ENCODE peak calls at places on chromosomes 7 and 10, in four cellular contexts. H is HepG2, F is A549, U is K562. I is an unnamed sample.
A peak's percentile ranks its signal among the peaks of the same experiment; 100 is the strongest.

GRCh38 chr10:127082651-127083050 is 113.7 kb downstream of the INSYN2A start:
- DNase-seq in H (no peak), F (no peak), U (no peak), I (no peak)

GRCh38 chr10:293636-294035 is 158.4 kb downstream of the ZMYND11 start:
- DNase-seq in F (no peak), U (no peak), H (no peak), I (no peak)

GRCh38 chr10:6124666-6125065 is 35.8 kb downstream of the RBM17 start:
- DNase-seq in H (no peak), F (no peak), U (no peak), I (no peak)

GRCh38 chr10:14276200-14276599 is 54.5 kb downstream of the FRMD4A start:
- DNase-seq in F (no peak), U (no peak), H (no peak), I (no peak)

GRCh38 chr10:102645388-102645740 is 1.1 kb downstream of the TRIM8 start:
- DNase-seq in U (no peak), F (peak; percentile 55), H (peak; percentile 79), I (no peak)

GRCh38 chr7:132577206-132578049 is 1.2 kb upstream of the PLXNA4 start:
- DNase-seq in U (no peak), F (peak; percentile 26), H (no peak), I (peak; percentile 75)

GRCh38 chr10:33661580-33662269 is 327.3 kb upstream of the NRP1 start:
- DNase-seq in H (peak; percentile 41), U (no peak), F (peak; percentile 42), I (no peak)

GRCh38 chr7:155644178-155644970 is at the start of gene RBM33:
- DNase-seq in F (peak; percentile 90), H (peak; percentile 88), U (peak; percentile 95), I (peak; percentile 36)

GRCh38 chr10:131832056-131832685 is 68.6 kb upstream of the PPP2R2D start:
- DNase-seq in F (no peak), U (no peak), H (no peak), I (no peak)

GRCh38 chr7:137981175-137981574 is 20.7 kb downstream of the CREB3L2 start:
- DNase-seq in H (no peak), F (no peak), U (no peak), I (no peak)

GRCh38 chr7:29622335-29623265 is 59.0 kb downstream of the PRR15 start:
- DNase-seq in F (peak; percentile 80), H (no peak), U (no peak), I (no peak)

GRCh38 chr7:103797647-103798307 is 191.7 kb downstream of the RELN start:
- DNase-seq in H (no peak), U (no peak), F (no peak), I (no peak)

GRCh38 chr10:78776746-78777145 is 292.0 kb upstream of the ZMIZ1 start:
- DNase-seq in F (no peak), H (no peak), U (no peak), I (no peak)

GRCh38 chr10:608331-609265 is 80.9 kb downstream of the DIP2C start:
- DNase-seq in F (no peak), H (no peak), U (no peak), I (no peak)

GRCh38 chr7:149759111-149759510 is 14.3 kb downstream of the ZNF467 start:
- DNase-seq in H (no peak), F (no peak), U (no peak), I (no peak)

GRCh38 chr7:79778786-79779382 is 325.4 kb upstream of the MAGI2 start:
- DNase-seq in U (no peak), F (no peak), H (no peak), I (no peak)

GRCh38 chr7:103380395-103381191 is 33.1 kb downstream of the PSMC2 start:
- DNase-seq in H (peak; percentile 38), F (no peak), U (no peak), I (no peak)

GRCh38 chr7:108135446-108136190 is 5.5 kb upstream of the LAMB4 start:
- DNase-seq in F (no peak), H (no peak), U (no peak), I (no peak)

GRCh38 chr7:89123871-89124270 is 328.3 kb upstream of the TEX47 start:
- DNase-seq in H (no peak), F (no peak), U (no peak), I (no peak)

GRCh38 chr7:16187131-16187530 is 234.2 kb downstream of the CRPPA start:
- DNase-seq in F (no peak), H (no peak), U (no peak), I (no peak)

GRCh38 chr7:30080818-30081217 is 52.6 kb downstream of the PLEKHA8 start:
- DNase-seq in F (no peak), H (no peak), U (no peak), I (no peak)

GRCh38 chr7:23100697-23101096 is 4.9 kb upstream of the KLHL7 start:
- DNase-seq in U (peak; percentile 16), F (no peak), H (peak; percentile 28), I (no peak)

GRCh38 chr10:8588135-8588534 is 533.6 kb downstream of the GATA3 start:
- DNase-seq in U (no peak), F (no peak), H (no peak), I (no peak)

GRCh38 chr10:122341141-122341810 is 33.2 kb upstream of the PLEKHA1 start:
- DNase-seq in H (no peak), F (no peak), U (no peak), I (no peak)

GRCh38 chr10:22552888-22553378 is 161.4 kb downstream of the PIP4K2A start:
- DNase-seq in H (no peak), U (no peak), F (no peak), I (no peak)

GRCh38 chr7:100568176-100568935 is 5.3 kb downstream of the SAP25 start:
- DNase-seq in U (no peak), F (no peak), H (peak; percentile 93), I (no peak)

GRCh38 chr7:84746347-84746746 is 440.5 kb downstream of the SEMA3D start:
- DNase-seq in H (no peak), F (no peak), U (no peak), I (no peak)

GRCh38 chr10:90947025-90947960 is 26.4 kb upstream of the ANKRD1 start:
- DNase-seq in U (no peak), F (no peak), H (no peak), I (no peak)

DNA sequence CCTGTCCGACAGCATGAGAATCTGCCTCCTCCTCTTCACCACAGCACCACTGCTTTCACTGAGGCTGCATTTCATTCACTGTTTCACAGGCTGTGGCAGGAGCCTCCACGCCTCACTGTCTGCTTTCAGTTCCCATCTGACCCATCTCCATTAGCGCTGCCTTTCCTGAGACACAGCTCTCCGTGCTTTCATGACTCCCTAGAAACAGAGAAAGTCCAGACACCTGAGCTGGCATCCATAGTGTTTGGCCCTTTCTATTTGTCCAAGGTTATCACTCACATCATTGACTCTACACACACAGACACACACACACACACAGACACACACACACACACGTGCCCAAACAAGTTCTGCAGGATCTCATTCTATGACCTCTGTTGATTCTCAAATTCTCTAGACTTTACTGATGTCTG is 5.2 kb downstream of the LGI1 start:
- DNase-seq in H (no peak), F (no peak), U (no peak), I (no peak)
- TF ChIP-seq RNF2 in H (no peak), F (no peak), U (no peak), I (no peak)

GRCh38 chr7:69104023-69104422 is 494.3 kb upstream of the AUTS2 start:
- DNase-seq in H (no peak), U (no peak), F (no peak), I (peak; percentile 56)
- H3K4me1 ChIP-seq in H (no peaks in the 10 kb centered on the region), U (no peaks in the 10 kb centered on the region), F (no peaks in the 10 kb centered on the region), I (peaks cover 10% of the 10 kb centered on the region)

GRCh38 chr10:83983578-83984255 is 155.6 kb upstream of the GHITM start:
- DNase-seq in U (peak; percentile 33), H (peak; percentile 15), F (no peak), I (no peak)
- TF ChIP-seq RNF2 in U (no peak), H (no peak), F (no peak), I (no peak)

DNA sequence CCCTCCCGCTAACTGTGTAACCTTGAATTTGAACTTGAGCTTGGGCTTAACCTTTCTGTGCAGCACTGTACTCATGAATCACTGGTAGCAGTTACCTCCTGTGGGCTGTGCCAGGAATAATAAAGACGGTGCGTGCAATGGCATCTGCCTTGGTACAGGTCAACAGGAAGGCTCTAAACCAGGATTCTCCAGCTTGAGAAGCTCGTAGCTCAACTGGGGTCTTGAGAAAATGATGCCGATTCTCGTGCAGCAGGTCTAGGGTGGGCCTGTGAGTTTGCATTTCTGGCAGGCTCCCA is 112.5 kb upstream of the ANLN start:
- DNase-seq in U (no peak), F (no peak), H (peak; percentile 36), I (no peak)
- H3K4me1 ChIP-seq in U (no peaks in the 10 kb centered on the region), F (peaks cover 76% of the 10 kb centered on the region), H (peaks cover 92% of the 10 kb centered on the region), I (peaks cover 46% of the 10 kb centered on the region)

GRCh38 chr7:158192956-158193355 is 394.7 kb downstream of the PTPRN2 start:
- DNase-seq in H (no peak), U (peak; percentile 8), F (no peak), I (no peak)

GRCh38 chr7:158192184-158192835 is 395.3 kb downstream of the PTPRN2 start:
- DNase-seq in U (no peak), F (no peak), H (no peak), I (no peak)

GRCh38 chr7:158191671-158192070 is 396.0 kb downstream of the PTPRN2 start:
- DNase-seq in F (no peak), U (no peak), H (no peak), I (no peak)

GRCh38 chr7:158194365-158194900 is 393.2 kb downstream of the PTPRN2 start:
- DNase-seq in F (no peak), U (no peak), H (no peak), I (no peak)

DNA sequence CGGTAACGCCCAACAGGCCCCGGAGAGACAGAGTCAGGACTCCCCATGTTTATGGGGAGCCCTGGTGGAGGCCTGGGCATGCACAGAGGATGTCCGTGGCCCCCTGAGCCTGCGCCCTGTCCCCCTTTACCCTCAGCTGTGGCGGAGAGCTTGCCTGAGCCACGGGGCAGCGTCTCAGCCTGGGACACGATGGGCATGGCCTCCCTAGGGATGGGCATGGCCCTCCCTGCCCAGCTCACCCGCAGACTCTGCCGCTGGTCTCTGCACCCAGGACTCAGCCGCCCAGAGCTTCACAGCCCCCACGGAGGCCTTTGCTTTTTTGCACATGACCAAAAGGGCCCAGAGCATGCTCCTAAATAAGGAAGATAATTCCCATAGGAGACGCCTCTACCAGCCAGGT is 394.2 kb downstream of the PTPRN2 start:
- DNase-seq in U (no peak), F (no peak), H (no peak), I (no peak)
- TF ChIP-seq RNF2 in U (no peak), F (no peak), H (no peak), I (no peak)

I was measured in H1.